ENCODE peak calls at places on chromosomes 3 and 15, in six cellular contexts. H is left lung, O is A549, F is adrenal gland, Z is AG04450, P is pancreas. V is an unnamed sample.

GRCh38 chr15:42595641-42596240 is 20.3 kb downstream of the STARD9 start:
- DNase-seq in H (no peak), O (no peak), F (no peak), Z (no peak), P (no peak), V (no peak)

GRCh38 chr3:50390523-50391177 is 31.3 kb upstream of the TMEM115 start:
- DNase-seq in H (no peak), O (no peak), F (peak; percentile 81), Z (no peak), P (peak; percentile 82), V (no peak)

GRCh38 chr3:157844770-157845522 is 261.3 kb downstream of the SHOX2 start:
- DNase-seq in H (no peak), O (no peak), F (no peak), Z (no peak), P (no peak), V (peak; percentile 10)

GRCh38 chr3:106349191-106349881 is 480.5 kb upstream of the CBLB start:
- DNase-seq in H (no peak), O (no peak), F (peak; percentile 25), Z (no peak), P (no peak), V (no peak)

GRCh38 chr3:133895208-133896001 is at the start of gene RAB6B:
- DNase-seq in H (no peak), O (no peak), F (no peak), Z (no peak), P (peak; percentile 34), V (no peak)

GRCh38 chr3:108546249-108546648 is 35.9 kb upstream of the MYH15 start:
- DNase-seq in H (no peak), O (no peak), F (no peak), Z (no peak), P (no peak), V (no peak)

GRCh38 chr3:149845570-149846244 is 32.7 kb downstream of the RNF13 start:
- DNase-seq in H (no peak), O (no peak), F (no peak), Z (no peak), P (no peak), V (no peak)

GRCh38 chr3:196175717-196176116 is 35.5 kb downstream of the ZDHHC19 start:
- DNase-seq in H (no peak), O (no peak), F (no peak), Z (no peak), P (no peak), V (no peak)

GRCh38 chr3:190504354-190505125 is 9.3 kb upstream of the IL1RAP start:
- DNase-seq in H (no peak), O (no peak), F (no peak), Z (no peak), P (no peak), V (no peak)

GRCh38 chr3:73432723-73433032 is 192.1 kb downstream of the PDZRN3 start:
- DNase-seq in H (no peak), O (no peak), F (no peak), Z (no peak), P (no peak), V (no peak)

GRCh38 chr3:73431136-73431933 is 193.4 kb downstream of the PDZRN3 start:
- DNase-seq in H (no peak), O (no peak), F (no peak), Z (no peak), P (no peak), V (no peak)

GRCh38 chr3:73433681-73434080 is 191.1 kb downstream of the PDZRN3 start:
- DNase-seq in H (no peak), O (no peak), F (no peak), Z (no peak), P (no peak), V (no peak)

GRCh38 chr3:73433079-73433478 is 191.7 kb downstream of the PDZRN3 start:
- DNase-seq in H (no peak), O (no peak), F (no peak), Z (no peak), P (no peak), V (no peak)

DNA sequence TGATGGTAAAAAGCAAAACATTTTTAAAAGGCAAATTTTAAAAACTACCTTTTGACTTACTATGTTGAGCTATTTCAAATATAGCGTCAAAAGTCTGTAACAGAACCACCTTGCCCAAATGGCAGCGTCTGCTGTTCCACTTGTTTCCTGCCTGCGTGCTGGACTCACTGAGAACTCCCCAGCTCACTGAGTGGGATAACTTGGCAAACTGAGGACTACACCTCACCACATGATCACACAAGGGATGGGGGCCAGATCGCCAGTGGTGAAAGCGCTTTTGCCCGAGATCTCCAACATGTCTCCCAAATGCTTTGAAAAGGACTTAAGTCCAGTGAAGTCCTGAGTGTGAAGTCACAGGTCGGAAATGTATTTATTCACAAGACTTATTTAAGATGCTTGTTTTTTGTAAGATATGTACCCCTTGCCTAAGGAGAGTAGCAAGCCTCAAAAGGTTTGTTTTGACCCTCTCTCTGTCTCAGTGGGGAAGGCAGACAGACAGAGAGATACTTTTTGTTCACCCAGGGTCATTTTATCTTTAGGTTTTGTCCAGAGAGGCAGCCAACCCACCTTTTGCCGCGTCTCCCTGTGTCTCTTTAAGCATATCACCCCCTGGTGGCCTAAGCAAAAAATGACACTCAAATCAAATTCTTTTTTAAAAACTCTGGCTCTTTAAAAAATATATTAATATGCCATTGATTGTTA is 192.6 kb downstream of the PDZRN3 start:
- DNase-seq in H (no peak), O (peak; percentile 54), F (no peak), Z (no peak), P (no peak), V (no peak)
- TF ChIP-seq CTCF in H (peak; percentile 37), O (peak; percentile 66), F (peak; percentile 73), Z (peak; percentile 72), P (peak; percentile 59), V (peak; percentile 69)

GRCh38 chr3:178310833-178311380 is 225.3 kb upstream of the KCNMB2 start:
- DNase-seq in H (no peak), O (no peak), F (no peak), Z (no peak), P (no peak), V (no peak)
- H3K4me3 ChIP-seq in H (no peak overlapping the region), O (no peak overlapping the region), F (no peak overlapping the region), Z (no peak overlapping the region), P (no peak overlapping the region), V (no peak overlapping the region)

DNA sequence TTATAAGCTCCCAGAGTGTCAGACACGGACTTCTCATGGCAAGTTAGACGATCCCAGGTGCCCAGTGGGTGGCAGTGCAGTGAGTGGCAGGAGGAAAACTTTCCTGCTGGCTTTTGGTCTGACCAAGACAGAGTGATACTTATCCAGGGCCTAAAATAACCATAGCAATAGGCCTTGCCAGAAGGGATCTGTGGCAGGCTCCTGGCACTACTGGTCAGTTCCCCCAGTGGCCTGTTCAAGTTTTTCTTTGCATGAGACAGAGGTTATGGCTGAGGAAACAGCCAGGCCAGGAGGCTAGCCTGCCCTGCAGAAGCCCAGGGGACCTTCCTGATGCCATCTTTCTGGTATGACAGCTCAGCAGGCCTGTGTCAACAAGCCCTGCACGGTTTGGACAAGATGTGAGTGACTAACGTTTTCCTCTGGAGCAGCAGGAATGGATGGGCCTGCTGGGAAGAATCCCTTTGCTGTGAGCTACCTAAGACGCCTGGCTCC is 17.9 kb downstream of the SCG5 start:
- DNase-seq in H (no peak), O (peak; percentile 63), F (no peak), Z (no peak), P (no peak), V (peak; percentile 65)
- TF ChIP-seq CTCF in H (no peak), O (peak; percentile 34), F (no peak), Z (no peak), P (no peak), V (peak; percentile 19)

DNA sequence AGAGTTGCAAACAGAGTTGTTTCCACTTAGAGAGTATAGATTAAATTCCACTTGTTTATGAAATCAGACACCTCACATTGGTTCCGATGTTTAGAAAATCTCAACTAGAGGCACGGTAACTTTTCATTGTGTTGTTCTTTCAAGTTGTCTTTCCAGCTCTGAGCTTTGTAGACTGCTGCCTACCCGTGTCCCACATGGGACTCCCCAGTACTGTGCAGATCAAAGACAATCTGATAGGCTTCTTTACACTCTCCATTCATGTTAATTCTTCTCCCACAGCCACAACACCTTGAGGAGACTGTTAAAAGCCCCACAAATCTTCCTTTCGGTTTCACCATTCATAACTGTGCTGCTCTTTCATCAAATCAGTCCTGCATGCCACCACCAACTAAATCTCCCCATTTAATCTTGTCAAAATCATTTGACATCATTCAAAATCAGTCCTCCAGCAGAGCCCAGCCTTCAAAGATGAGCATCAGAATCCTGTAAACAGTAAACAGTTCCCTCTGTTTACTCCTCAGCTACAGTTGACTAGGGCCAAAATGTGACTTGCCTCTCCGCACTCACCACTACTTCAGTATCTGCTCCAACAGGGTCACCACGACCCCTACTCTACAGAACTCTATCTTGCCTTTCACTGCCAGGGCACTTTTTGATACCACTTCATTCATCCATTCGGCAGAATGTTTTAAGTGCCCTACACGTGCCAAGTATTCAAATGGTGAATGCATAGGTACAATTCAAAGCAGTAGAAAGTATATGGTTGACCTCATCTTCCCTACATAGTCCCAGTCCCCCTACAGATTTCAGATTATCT is 8.3 kb downstream of the ANXA2 start:
- DNase-seq in H (no peak), O (no peak), F (no peak), Z (no peak), P (no peak), V (no peak)
- H3K4me3 ChIP-seq in H (peak overlapping the region; percentile 1), O (peak overlapping the region; percentile 35), F (no peak overlapping the region), Z (peak overlapping the region; percentile 27), P (peak overlapping the region; percentile 1), V (peak overlapping the region; percentile 21)

DNA sequence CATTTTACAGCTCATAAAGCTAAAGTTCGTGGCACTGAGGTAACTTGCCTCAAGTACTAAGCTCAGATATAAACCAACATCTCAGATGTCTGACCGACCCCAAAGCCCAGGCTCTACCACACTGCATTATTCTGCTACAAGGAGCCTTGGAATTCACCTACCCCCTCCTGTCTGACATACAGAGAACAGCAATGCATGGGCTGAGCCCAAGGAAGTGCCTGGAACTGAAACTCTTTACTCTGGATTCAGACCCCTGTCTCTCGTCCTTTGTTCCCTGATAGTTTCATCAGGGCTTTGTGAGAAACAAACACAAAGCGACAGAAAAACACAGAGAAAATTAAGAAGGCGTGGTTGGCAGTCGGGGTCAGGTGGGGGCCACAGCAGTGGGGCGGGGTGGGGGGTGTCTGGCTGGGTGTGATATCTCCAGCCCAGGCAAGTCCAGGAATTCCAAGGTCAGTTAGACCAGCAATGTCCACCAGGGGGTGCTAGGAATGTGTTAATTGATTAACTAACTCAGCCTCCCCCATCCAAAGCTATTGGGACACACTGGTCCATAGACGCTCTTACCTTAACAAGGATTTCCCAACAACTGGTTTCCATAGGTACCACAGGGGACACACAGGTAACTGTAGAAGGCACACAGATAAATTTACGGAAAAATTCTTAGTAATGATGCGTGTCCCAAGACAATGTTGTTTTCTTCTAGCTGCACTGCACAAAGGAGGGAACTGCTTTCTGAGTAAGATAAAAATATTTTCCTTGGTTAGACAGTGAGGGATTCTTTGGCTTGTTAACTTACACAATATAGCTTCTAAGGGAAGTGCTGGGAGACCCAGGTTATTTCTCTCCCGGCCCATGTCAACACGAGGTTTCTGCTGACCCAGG is 18.8 kb upstream of the SSUH2 start:
- DNase-seq in H (no peak), O (peak; percentile 79), F (peak; percentile 49), Z (peak; percentile 23), P (peak; percentile 68), V (peak; percentile 41)
- TF ChIP-seq CTCF in H (peak; percentile 68), O (peak; percentile 66), F (peak; percentile 43), Z (peak; percentile 68), P (peak; percentile 50), V (peak; percentile 69)

DNA sequence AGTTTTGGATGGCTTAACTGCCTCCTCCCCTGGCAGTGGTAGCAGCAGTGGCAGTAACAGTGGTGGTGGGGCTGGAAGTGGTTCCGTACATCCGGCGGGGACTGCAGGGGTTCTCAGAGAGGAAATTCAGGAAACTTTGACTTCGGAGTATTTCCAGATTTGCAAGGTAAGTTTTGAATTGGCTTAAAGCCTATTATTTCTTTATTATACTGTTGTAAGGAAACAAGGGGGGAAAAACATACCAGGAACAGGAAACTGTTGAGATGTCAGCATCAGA is 1.5 kb downstream of the STXBP5L start:
- DNase-seq in H (no peak), O (no peak), F (no peak), Z (no peak), P (no peak), V (no peak)
- H3K4me3 ChIP-seq in H (no peak overlapping the region), O (no peak overlapping the region), F (no peak overlapping the region), Z (no peak overlapping the region), P (no peak overlapping the region), V (no peak overlapping the region)

V was measured in AG09309.